ENCODE peak calls at places on chromosomes 12 and 14, in seven cellular contexts. K, R, Y, W, I, H and S are unnamed samples.

GRCh38 chr12:89062996-89063395 is 289.3 kb downstream of the DUSP6 start:
- DNase-seq in K (no peak), R (no peak), Y (no peak), W (no peak), I (no peak), H (no peak), S (no peak)

GRCh38 chr12:1360812-1361211 is 233.6 kb downstream of the FBXL14 start:
- DNase-seq in K (no peak), R (no peak), Y (peak; percentile 41), W (peak; percentile 72), I (no peak), H (peak; percentile 27), S (no peak)

GRCh38 chr12:15227004-15227679 is 5.9 kb upstream of the RERG start:
- DNase-seq in K (no peak), R (peak; percentile 33), Y (peak; percentile 50), W (peak; percentile 81), I (no peak), H (no peak), S (no peak)

GRCh38 chr12:108282160-108282559 is 57.0 kb downstream of the CMKLR1 start:
- DNase-seq in K (no peak), R (no peak), Y (no peak), W (no peak), I (no peak), H (no peak), S (no peak)

GRCh38 chr14:72666610-72667009 is 227.3 kb downstream of the DPF3 start:
- DNase-seq in K (no peak), R (peak; percentile 14), Y (peak; percentile 39), W (peak; percentile 84), I (no peak), H (peak; percentile 15), S (no peak)

GRCh38 chr12:30822385-30823139 is 67.8 kb upstream of the CAPRIN2 start:
- DNase-seq in K (peak; percentile 5), R (peak; percentile 52), Y (peak; percentile 79), W (peak; percentile 47), I (peak; percentile 9), H (no peak), S (no peak)

GRCh38 chr14:53368714-53369191 is 215.6 kb upstream of the DDHD1 start:
- DNase-seq in K (no peak), R (peak; percentile 5), Y (peak; percentile 31), W (peak; percentile 74), I (no peak), H (no peak), S (no peak)

GRCh38 chr14:96158735-96159134 is 45.9 kb upstream of the BDKRB2 start:
- DNase-seq in K (no peak), R (no peak), Y (no peak), W (no peak), I (no peak), H (no peak), S (no peak)

GRCh38 chr12:51631591-51631990 is 40.6 kb downstream of the SCN8A start:
- DNase-seq in K (no peak), R (peak; percentile 15), Y (peak; percentile 46), W (peak; percentile 69), I (no peak), H (no peak), S (no peak)

GRCh38 chr14:63795532-63795931 is 57.3 kb upstream of the SYNE2 start:
- DNase-seq in K (no peak), R (no peak), Y (no peak), W (no peak), I (no peak), H (no peak), S (no peak)

GRCh38 chr12:111182391-111182790 is 186.5 kb downstream of the PHETA1 start:
- DNase-seq in K (no peak), R (no peak), Y (no peak), W (no peak), I (no peak), H (no peak), S (no peak)

GRCh38 chr14:51792819-51793218 is 67.6 kb upstream of the GNG2 start:
- DNase-seq in K (no peak), R (no peak), Y (no peak), W (peak; percentile 59), I (no peak), H (no peak), S (no peak)

GRCh38 chr12:104083769-104084475 is 19.6 kb downstream of the HCFC2 start:
- DNase-seq in K (no peak), R (no peak), Y (no peak), W (no peak), I (no peak), H (no peak), S (no peak)

GRCh38 chr12:10197879-10198278 is 14.8 kb upstream of the GABARAPL1 start:
- DNase-seq in K (no peak), R (no peak), Y (no peak), W (no peak), I (no peak), H (no peak), S (no peak)

GRCh38 chr14:24897793-24898192 is 152.2 kb downstream of the STXBP6 start:
- DNase-seq in K (no peak), R (no peak), Y (no peak), W (no peak), I (no peak), H (no peak), S (no peak)

GRCh38 chr14:95256011-95256775 is 63.5 kb downstream of the CLMN start:
- DNase-seq in K (no peak), R (no peak), Y (no peak), W (no peak), I (no peak), H (no peak), S (no peak)

GRCh38 chr12:119153477-119154434 is 25.0 kb upstream of the HSPB8 start:
- DNase-seq in K (no peak), R (no peak), Y (peak; percentile 45), W (peak; percentile 3), I (no peak), H (no peak), S (no peak)

GRCh38 chr14:54599932-54600331 is 33.0 kb downstream of the SAMD4A start:
- DNase-seq in K (no peak), R (no peak), Y (no peak), W (peak; percentile 51), I (no peak), H (no peak), S (no peak)

GRCh38 chr12:99984271-99985128 is at the start of gene ANKS1B:
- DNase-seq in K (no peak), R (peak; percentile 52), Y (peak; percentile 59), W (peak; percentile 44), I (no peak), H (no peak), S (peak; percentile 8)

GRCh38 chr14:58693048-58693447 is 55.3 kb downstream of the DACT1 start:
- DNase-seq in K (no peak), R (no peak), Y (no peak), W (no peak), I (no peak), H (no peak), S (no peak)